ENCODE peak calls at places on chromosomes 11 and 22, in five cellular contexts. One of them, this sample, is unnamed. For H3K9me3, the result is how much of the 10 kb centered on the place peaks cover.

GRCh38 chr11:105618343-105618955 is 8.6 kb downstream of the GRIA4 start:
- DNase-seq in H1: no peak
- DNase-seq in aorta: no peak
- DNase-seq in left ventricle myocardium inferior: no peak
- DNase-seq in vagina: no peak
- DNase-seq in this sample: no peak

GRCh38 chr22:41848468-41848867 is 15.6 kb downstream of the SREBF2 start:
- DNase-seq in left ventricle myocardium inferior: peak
- DNase-seq in H1: no peak
- DNase-seq in vagina: no peak
- DNase-seq in aorta: no peak
- DNase-seq in this sample: peak

GRCh38 chr11:2258501-2259465 is 11.6 kb downstream of the ASCL2 start:
- DNase-seq in H1: no peak
- DNase-seq in aorta: peak
- DNase-seq in vagina: no peak
- DNase-seq in left ventricle myocardium inferior: no peak
- DNase-seq in this sample: no peak

GRCh38 chr11:124644426-124645280 is 22.0 kb downstream of the TBRG1 start:
- DNase-seq in left ventricle myocardium inferior: peak
- DNase-seq in aorta: peak
- DNase-seq in H1: no peak
- DNase-seq in vagina: no peak
- DNase-seq in this sample: peak

GRCh38 chr22:23113067-23113846 is 28.5 kb downstream of the RSPH14 start:
- DNase-seq in H1: no peak
- DNase-seq in vagina: no peak
- DNase-seq in aorta: no peak
- DNase-seq in left ventricle myocardium inferior: peak
- DNase-seq in this sample: no peak

GRCh38 chr11:44631831-44632230 is 66.4 kb downstream of the CD82 start:
- DNase-seq in H1: no peak
- DNase-seq in aorta: peak
- DNase-seq in vagina: no peak
- DNase-seq in left ventricle myocardium inferior: no peak
- DNase-seq in this sample: peak

GRCh38 chr11:707817-708420 is 1.9 kb downstream of the EPS8L2 start:
- DNase-seq in vagina: no peak
- DNase-seq in left ventricle myocardium inferior: no peak
- DNase-seq in H1: no peak
- DNase-seq in aorta: no peak
- DNase-seq in this sample: no peak

GRCh38 chr11:125072210-125072960 is 9.3 kb downstream of the SLC37A2 start:
- DNase-seq in aorta: no peak
- DNase-seq in H1: no peak
- DNase-seq in vagina: peak
- DNase-seq in left ventricle myocardium inferior: no peak
- DNase-seq in this sample: peak

GRCh38 chr11:15286465-15286864 is 171.7 kb downstream of the INSC start:
- DNase-seq in H1: no peak
- DNase-seq in left ventricle myocardium inferior: no peak
- DNase-seq in aorta: no peak
- DNase-seq in vagina: no peak
- DNase-seq in this sample: no peak

GRCh38 chr11:132943325-132943736 is 589.0 kb downstream of the OPCML start:
- DNase-seq in left ventricle myocardium inferior: no peak
- DNase-seq in vagina: no peak
- DNase-seq in aorta: no peak
- DNase-seq in H1: no peak
- DNase-seq in this sample: no peak

GRCh38 chr11:57792870-57793269 is 31.3 kb downstream of the CTNND1 start:
- DNase-seq in vagina: no peak
- DNase-seq in aorta: no peak
- DNase-seq in left ventricle myocardium inferior: no peak
- DNase-seq in H1: no peak
- DNase-seq in this sample: no peak

GRCh38 chr11:85913486-85913885 is 58.3 kb downstream of the CCDC83 start:
- DNase-seq in left ventricle myocardium inferior: no peak
- DNase-seq in H1: no peak
- DNase-seq in aorta: no peak
- DNase-seq in vagina: no peak
- DNase-seq in this sample: no peak

DNA sequence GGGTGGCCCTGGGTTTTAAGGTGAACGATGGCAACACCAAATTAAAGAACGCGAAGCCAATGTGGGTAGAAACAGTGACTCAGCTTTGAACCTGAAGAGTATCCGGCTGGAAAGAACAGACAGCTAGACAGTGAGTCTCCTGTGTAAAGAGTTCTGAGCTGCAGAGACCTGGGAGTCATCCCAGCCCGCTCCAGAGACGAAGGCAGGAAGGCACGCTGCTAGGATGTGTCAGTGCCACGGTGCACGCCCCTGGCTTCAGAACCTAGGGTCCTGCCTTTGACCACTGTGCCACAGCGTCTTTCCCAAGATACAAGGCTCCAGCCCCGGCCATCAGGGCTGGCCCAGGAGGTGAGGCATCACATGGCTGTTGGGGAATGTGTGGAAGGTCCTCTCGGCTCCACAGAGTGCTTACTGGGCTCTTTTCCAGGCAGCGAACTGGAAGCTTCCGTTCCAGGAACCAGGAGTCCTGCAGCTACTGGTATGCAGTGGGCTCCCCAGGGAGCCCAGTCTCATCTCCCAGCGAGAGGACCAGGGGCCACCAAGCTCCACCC is 29.9 kb downstream of the LRFN4 start:
- DNase-seq in H1: no peak
- DNase-seq in left ventricle myocardium inferior: peak
- DNase-seq in aorta: no peak
- DNase-seq in vagina: no peak
- DNase-seq in this sample: no peak
- H3K9me3 ChIP-seq in H1: under half
- H3K9me3 ChIP-seq in left ventricle myocardium inferior: under half
- H3K9me3 ChIP-seq in aorta: under half
- H3K9me3 ChIP-seq in vagina: under half
- H3K9me3 ChIP-seq in this sample: under half

GRCh38 chr22:34946339-34946985 is 119.5 kb upstream of the ISX start:
- DNase-seq in H1: no peak
- DNase-seq in left ventricle myocardium inferior: no peak
- DNase-seq in aorta: no peak
- DNase-seq in vagina: no peak
- DNase-seq in this sample: no peak

GRCh38 chr22:34950480-34950879 is 115.5 kb upstream of the ISX start:
- DNase-seq in vagina: no peak
- DNase-seq in aorta: no peak
- DNase-seq in left ventricle myocardium inferior: no peak
- DNase-seq in H1: no peak
- DNase-seq in this sample: no peak

GRCh38 chr22:34951212-34951611 is 114.7 kb upstream of the ISX start:
- DNase-seq in aorta: no peak
- DNase-seq in left ventricle myocardium inferior: no peak
- DNase-seq in vagina: no peak
- DNase-seq in H1: no peak
- DNase-seq in this sample: no peak
- H3K9me3 ChIP-seq in aorta: under half
- H3K9me3 ChIP-seq in left ventricle myocardium inferior: under half
- H3K9me3 ChIP-seq in vagina: under half
- H3K9me3 ChIP-seq in H1: under half
- H3K9me3 ChIP-seq in this sample: under half

DNA sequence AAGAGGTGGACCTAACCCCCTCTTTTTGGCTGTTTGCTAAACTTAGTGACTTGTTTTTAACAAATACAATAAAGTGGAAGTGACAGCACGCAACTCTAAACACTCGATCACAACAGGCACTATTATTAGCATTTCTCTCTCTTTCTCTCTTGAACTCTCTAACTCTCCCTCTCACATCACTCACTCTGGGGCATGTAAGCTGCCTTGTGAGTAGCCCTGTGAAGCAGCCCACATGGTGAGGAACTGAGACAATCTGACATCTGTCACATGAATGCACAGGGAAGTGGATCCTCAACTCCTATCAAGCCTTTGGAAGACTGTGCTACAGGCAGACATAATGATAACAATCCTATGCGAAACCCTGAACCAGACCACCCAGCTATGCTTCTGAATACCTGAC is 609.0 kb upstream of the CNTN5 start:
- DNase-seq in aorta: no peak
- DNase-seq in left ventricle myocardium inferior: no peak
- DNase-seq in vagina: no peak
- DNase-seq in H1: no peak
- DNase-seq in this sample: no peak
- H3K9me3 ChIP-seq in aorta: under half
- H3K9me3 ChIP-seq in left ventricle myocardium inferior: under half
- H3K9me3 ChIP-seq in vagina: under half
- H3K9me3 ChIP-seq in H1: under half
- H3K9me3 ChIP-seq in this sample: under half

GRCh38 chr11:48538991-48539390 is 50.4 kb downstream of the OR4A47 start:
- DNase-seq in left ventricle myocardium inferior: no peak
- DNase-seq in aorta: no peak
- DNase-seq in H1: no peak
- DNase-seq in vagina: no peak
- DNase-seq in this sample: no peak
- H3K9me3 ChIP-seq in left ventricle myocardium inferior: under half
- H3K9me3 ChIP-seq in aorta: under half
- H3K9me3 ChIP-seq in H1: under half
- H3K9me3 ChIP-seq in vagina: under half
- H3K9me3 ChIP-seq in this sample: under half

DNA sequence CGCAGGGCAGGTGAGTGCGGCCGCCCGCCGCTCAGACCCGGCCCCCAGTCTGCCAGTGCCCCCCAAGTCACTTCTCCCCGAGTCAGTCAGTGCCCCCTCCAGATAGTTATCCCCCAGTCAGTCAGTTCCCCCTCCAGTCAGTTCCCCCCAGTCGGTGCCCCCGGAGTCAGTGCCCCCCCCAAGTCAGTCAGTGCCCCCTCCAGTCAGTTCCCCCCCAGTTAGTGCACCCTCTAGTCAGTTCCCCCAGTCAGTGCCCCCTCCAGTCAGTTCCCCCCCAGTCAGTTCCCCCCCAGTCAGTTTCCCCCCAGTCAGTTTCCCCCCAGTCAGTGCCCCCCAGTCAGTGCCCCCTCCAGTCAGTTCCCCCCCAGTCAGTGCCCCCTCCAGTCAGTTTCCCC is 411 bp downstream of the PPP6R2 start:
- DNase-seq in H1: no peak
- DNase-seq in aorta: no peak
- DNase-seq in vagina: no peak
- DNase-seq in left ventricle myocardium inferior: no peak
- DNase-seq in this sample: no peak
- H3K9me3 ChIP-seq in H1: under half
- H3K9me3 ChIP-seq in aorta: under half
- H3K9me3 ChIP-seq in vagina: under half
- H3K9me3 ChIP-seq in left ventricle myocardium inferior: under half
- H3K9me3 ChIP-seq in this sample: under half

GRCh38 chr22:47616396-47617020 is 854.1 kb downstream of the TBC1D22A start:
- DNase-seq in vagina: no peak
- DNase-seq in aorta: no peak
- DNase-seq in left ventricle myocardium inferior: no peak
- DNase-seq in H1: no peak
- DNase-seq in this sample: peak

GRCh38 chr22:47618611-47619010 is 856.2 kb downstream of the TBC1D22A start:
- DNase-seq in left ventricle myocardium inferior: no peak
- DNase-seq in aorta: no peak
- DNase-seq in H1: no peak
- DNase-seq in vagina: peak
- DNase-seq in this sample: peak

GRCh38 chr22:47619631-47620030 is 857.2 kb downstream of the TBC1D22A start:
- DNase-seq in H1: no peak
- DNase-seq in aorta: no peak
- DNase-seq in left ventricle myocardium inferior: no peak
- DNase-seq in vagina: peak
- DNase-seq in this sample: peak

GRCh38 chr22:47617186-47617585 is 854.7 kb downstream of the TBC1D22A start:
- DNase-seq in left ventricle myocardium inferior: no peak
- DNase-seq in H1: no peak
- DNase-seq in vagina: no peak
- DNase-seq in aorta: no peak
- DNase-seq in this sample: no peak

GRCh38 chr22:47618180-47618579 is 855.7 kb downstream of the TBC1D22A start:
- DNase-seq in left ventricle myocardium inferior: no peak
- DNase-seq in vagina: no peak
- DNase-seq in aorta: no peak
- DNase-seq in H1: no peak
- DNase-seq in this sample: peak
- H3K9me3 ChIP-seq in left ventricle myocardium inferior: under half
- H3K9me3 ChIP-seq in vagina: under half
- H3K9me3 ChIP-seq in aorta: under half
- H3K9me3 ChIP-seq in H1: under half
- H3K9me3 ChIP-seq in this sample: under half

GRCh38 chr22:32589007-32589406 is 114.4 kb downstream of the FBXO7 start:
- DNase-seq in H1: no peak
- DNase-seq in left ventricle myocardium inferior: no peak
- DNase-seq in vagina: no peak
- DNase-seq in aorta: no peak
- DNase-seq in this sample: no peak
- H3K9me3 ChIP-seq in H1: under half
- H3K9me3 ChIP-seq in left ventricle myocardium inferior: under half
- H3K9me3 ChIP-seq in vagina: under half
- H3K9me3 ChIP-seq in aorta: under half
- H3K9me3 ChIP-seq in this sample: under half

This sample was measured in upper lobe of right lung.